ENCODE peak calls at places on chromosomes 2 and 18, in five cellular contexts. X, Q, J, G and U are unnamed samples. For H3K9me3, the result is how much of the 10 kb centered on the place peaks cover.

GRCh38 chr2:24824071-24824588 is 30.9 kb downstream of the CENPO start:
- DNase-seq in J (no peak), G (no peak), X (no peak), Q (no peak), U (no peak)

GRCh38 chr2:88254437-88255081 is 84.4 kb downstream of the THNSL2 start:
- DNase-seq in Q (no peak), X (no peak), G (no peak), J (no peak), U (no peak)

GRCh38 chr2:230706966-230707365 is 5.7 kb upstream of the CAB39 start:
- DNase-seq in J (no peak), X (no peak), G (no peak), Q (no peak), U (no peak)

GRCh38 chr2:240235811-240236210 is 95.4 kb upstream of the OTOS start:
- DNase-seq in Q (no peak), G (no peak), J (no peak), X (no peak), U (no peak)

GRCh38 chr2:28624798-28625701 is 126.6 kb upstream of the PPP1CB start:
- DNase-seq in Q (no peak), J (peak), X (no peak), G (no peak), U (peak)

GRCh38 chr2:232300894-232301387 is 77.6 kb upstream of the ALPP start:
- DNase-seq in J (no peak), X (no peak), G (peak), Q (peak), U (no peak)

GRCh38 chr2:206212673-206213513 is 53.2 kb downstream of the EEF1B2 start:
- DNase-seq in X (no peak), G (peak), J (peak), Q (no peak), U (no peak)

GRCh38 chr2:215644233-215644929 is 208.5 kb upstream of the FN1 start:
- DNase-seq in G (no peak), J (no peak), X (no peak), Q (no peak), U (no peak)

GRCh38 chr2:170394988-170395387 is 217.0 kb downstream of the MYO3B start:
- DNase-seq in Q (peak), G (peak), X (no peak), J (no peak), U (no peak)

GRCh38 chr18:33116376-33116775 is 324.1 kb downstream of the CCDC178 start:
- DNase-seq in G (peak), X (no peak), J (peak), Q (peak), U (no peak)

GRCh38 chr2:205708231-205708631 is 25.9 kb downstream of the NRP2 start:
- DNase-seq in G (no peak), J (peak), Q (no peak), X (no peak), U (no peak)

GRCh38 chr2:1742680-1743395 is 1.5 kb downstream of the PXDN start:
- DNase-seq in J (peak), G (peak), Q (peak), X (no peak), U (no peak)

GRCh38 chr2:879540-879939 is 71.1 kb upstream of the SNTG2 start:
- DNase-seq in Q (no peak), X (no peak), G (no peak), J (no peak), U (no peak)

GRCh38 chr18:56200381-56200831 is 438.0 kb downstream of the TXNL1 start:
- DNase-seq in X (no peak), G (peak), J (peak), Q (peak), U (no peak)

GRCh38 chr2:230343747-230344146 is 16.8 kb downstream of the SP140L start:
- DNase-seq in X (no peak), J (peak), G (peak), Q (no peak), U (no peak)

GRCh38 chr2:146324954-146325353 is 1519.9 kb upstream of the ACVR2A start:
- DNase-seq in J (peak), Q (no peak), X (no peak), G (peak), U (no peak)

GRCh38 chr18:75210274-75211001 is at the start of gene TSHZ1:
- DNase-seq in J (peak), G (peak), Q (peak), X (peak), U (peak)

GRCh38 chr2:48707466-48707865 is 48.1 kb downstream of the LHCGR start:
- DNase-seq in X (no peak), Q (no peak), J (peak), G (peak), U (peak)

GRCh38 chr2:138829326-138829725 is 49.1 kb upstream of the NXPH2 start:
- DNase-seq in Q (peak), G (peak), X (peak), J (peak), U (peak)

GRCh38 chr2:227363756-227364155 is 15.3 kb downstream of the TM4SF20 start:
- DNase-seq in G (peak), Q (peak), X (no peak), J (no peak), U (no peak)

GRCh38 chr2:227125506-227125905 is 38.5 kb downstream of the COL4A4 start:
- DNase-seq in Q (peak), X (no peak), G (peak), J (no peak), U (no peak)

GRCh38 chr2:85754313-85755095 is 713 bp downstream of the ATOH8 start:
- DNase-seq in G (no peak), X (peak), Q (peak), J (peak), U (no peak)

GRCh38 chr18:22179631-22180030 is 10.2 kb downstream of the GATA6 start:
- DNase-seq in Q (no peak), J (no peak), X (no peak), G (no peak), U (no peak)

GRCh38 chr18:48959921-48960920 is 9.5 kb upstream of the SMAD7 start:
- DNase-seq in G (no peak), J (peak), Q (no peak), X (no peak), U (no peak)

GRCh38 chr18:75586576-75586975 is 159.1 kb upstream of the SMIM21 start:
- DNase-seq in J (no peak), X (no peak), G (no peak), Q (no peak), U (no peak)

GRCh38 chr2:24920813-24921441 is 890 bp upstream of the ADCY3 start:
- DNase-seq in G (peak), X (no peak), Q (peak), J (no peak), U (no peak)

GRCh38 chr2:88234760-88235159 is 64.6 kb downstream of the THNSL2 start:
- DNase-seq in Q (no peak), X (no peak), G (no peak), J (no peak), U (no peak)

GRCh38 chr2:199457147-199458016 is at the start of gene SATB2:
- DNase-seq in J (peak), G (peak), Q (peak), X (no peak), U (no peak)

DNA sequence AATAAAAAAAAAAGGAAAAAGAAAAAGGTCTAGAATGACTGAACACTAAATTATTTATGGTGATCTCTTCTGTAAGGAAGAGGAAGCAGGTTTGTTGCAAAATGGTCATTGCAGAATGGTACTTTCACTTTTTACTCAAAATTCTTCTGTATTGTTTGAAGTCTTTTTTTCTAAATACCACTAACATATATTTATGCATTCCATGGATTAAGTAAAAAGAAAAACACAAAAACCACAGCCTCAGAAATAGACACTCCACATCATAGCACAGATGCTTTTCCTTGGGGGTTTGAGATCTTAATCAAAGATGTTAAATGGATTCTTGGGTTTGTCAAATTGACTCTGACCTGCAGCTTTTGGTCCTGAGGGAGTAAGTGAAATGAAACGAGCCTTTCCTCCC is 47.4 kb downstream of the RHOB start:
- DNase-seq in X (no peak), J (peak), G (no peak), Q (no peak), U (no peak)
- H3K9me3 ChIP-seq in X (under half), J (under half), G (under half), Q (under half), U (under half)

GRCh38 chr2:83517727-83518368 is 941.2 kb downstream of the SUCLG1 start:
- DNase-seq in X (no peak), G (no peak), J (no peak), Q (no peak), U (no peak)
- H3K9me3 ChIP-seq in X (under half), G (under half), J (under half), Q (under half), U (under half)

GRCh38 chr2:82275599-82275998 is 1971.0 kb upstream of the LRRTM1 start:
- DNase-seq in X (no peak), J (no peak), Q (no peak), G (peak), U (no peak)
- H3K9me3 ChIP-seq in X (under half), J (under half), Q (under half), G (under half), U (under half)

GRCh38 chr2:161150704-161151103 is 9.5 kb upstream of the TANK start:
- DNase-seq in X (no peak), G (no peak), Q (no peak), J (no peak), U (no peak)

GRCh38 chr2:161146209-161146775 is 13.9 kb upstream of the TANK start:
- DNase-seq in J (no peak), Q (no peak), G (no peak), X (no peak), U (no peak)

GRCh38 chr2:161152302-161152701 is 7.9 kb upstream of the TANK start:
- DNase-seq in X (no peak), Q (no peak), G (no peak), J (no peak), U (no peak)

GRCh38 chr2:161146996-161147395 is 13.2 kb upstream of the TANK start:
- DNase-seq in G (no peak), Q (no peak), X (no peak), J (no peak), U (no peak)

DNA sequence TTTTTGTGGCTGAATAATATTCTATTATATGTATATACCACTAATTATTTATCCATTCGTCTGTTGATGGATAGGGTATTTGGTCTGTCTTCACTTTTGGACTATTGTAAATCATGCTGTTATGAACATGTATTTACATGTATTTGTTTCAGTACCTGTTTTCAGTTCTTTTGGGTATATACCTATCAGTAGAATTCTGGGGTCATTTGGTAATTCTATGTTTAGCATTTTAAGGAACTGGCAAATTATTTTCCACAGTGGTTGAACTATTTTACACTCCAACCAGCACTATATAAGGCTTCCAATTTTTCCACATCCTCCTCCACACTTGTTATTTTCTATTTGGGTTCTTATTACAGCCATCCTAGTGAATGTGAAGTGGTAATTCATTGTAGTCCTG is 12.4 kb upstream of the TANK start:
- DNase-seq in G (no peak), X (no peak), J (no peak), Q (no peak), U (no peak)
- H3K9me3 ChIP-seq in G (under half), X (under half), J (under half), Q (under half), U (under half)

GRCh38 chr2:116264872-116265271 is 1549.6 kb upstream of the DDX18 start:
- DNase-seq in J (no peak), X (no peak), G (no peak), Q (no peak), U (no peak)
- H3K9me3 ChIP-seq in J (under half), X (under half), G (under half), Q (under half), U (under half)